ENCODE peak calls at places on chromosomes 2 and 18, in seven cellular contexts. One of them, this sample, is unnamed.

GRCh38 chr18:23354625-23355024 is 98.5 kb upstream of the RIOK3 start:
- DNase-seq in CD8-positive, alpha-beta memory T cell: no peak
- DNase-seq in IMR-90: peak; percentile 76
- DNase-seq in stomach: no peak
- DNase-seq in RWPE1: peak; percentile 43
- DNase-seq in dorsolateral prefrontal cortex: no peak
- DNase-seq in GM23338: no peak
- DNase-seq in this sample: no peak

GRCh38 chr18:20971886-20972267 is 139.7 kb downstream of the ROCK1 start:
- DNase-seq in CD8-positive, alpha-beta memory T cell: no peak
- DNase-seq in RWPE1: peak; percentile 27
- DNase-seq in GM23338: peak; percentile 65
- DNase-seq in stomach: no peak
- DNase-seq in IMR-90: peak; percentile 19
- DNase-seq in dorsolateral prefrontal cortex: no peak
- DNase-seq in this sample: no peak

GRCh38 chr2:241810304-241811208 is 1.6 kb downstream of the NEU4 start:
- DNase-seq in RWPE1: no peak
- DNase-seq in GM23338: no peak
- DNase-seq in CD8-positive, alpha-beta memory T cell: no peak
- DNase-seq in IMR-90: no peak
- DNase-seq in dorsolateral prefrontal cortex: no peak
- DNase-seq in stomach: no peak
- DNase-seq in this sample: no peak

GRCh38 chr2:31558401-31559295 is 22.1 kb downstream of the SRD5A2 start:
- DNase-seq in dorsolateral prefrontal cortex: no peak
- DNase-seq in CD8-positive, alpha-beta memory T cell: no peak
- DNase-seq in IMR-90: peak; percentile 20
- DNase-seq in stomach: no peak
- DNase-seq in GM23338: no peak
- DNase-seq in RWPE1: no peak
- DNase-seq in this sample: no peak

GRCh38 chr2:1514391-1515072 is 101.3 kb downstream of the TPO start:
- DNase-seq in GM23338: no peak
- DNase-seq in stomach: no peak
- DNase-seq in IMR-90: no peak
- DNase-seq in dorsolateral prefrontal cortex: no peak
- DNase-seq in RWPE1: no peak
- DNase-seq in CD8-positive, alpha-beta memory T cell: no peak
- DNase-seq in this sample: peak; percentile 19

GRCh38 chr18:75936862-75937261 is 509.4 kb upstream of the SMIM21 start:
- DNase-seq in RWPE1: no peak
- DNase-seq in GM23338: no peak
- DNase-seq in IMR-90: no peak
- DNase-seq in stomach: no peak
- DNase-seq in CD8-positive, alpha-beta memory T cell: no peak
- DNase-seq in dorsolateral prefrontal cortex: no peak
- DNase-seq in this sample: no peak

GRCh38 chr2:134466141-134466540 is 212.3 kb downstream of the MGAT5 start:
- DNase-seq in dorsolateral prefrontal cortex: peak; percentile 80
- DNase-seq in GM23338: peak; percentile 75
- DNase-seq in IMR-90: no peak
- DNase-seq in stomach: peak; percentile 46
- DNase-seq in RWPE1: peak; percentile 27
- DNase-seq in CD8-positive, alpha-beta memory T cell: peak; percentile 6
- DNase-seq in this sample: peak; percentile 47

GRCh38 chr18:38493991-38494559 is 928.5 kb upstream of the CELF4 start:
- DNase-seq in GM23338: no peak
- DNase-seq in CD8-positive, alpha-beta memory T cell: no peak
- DNase-seq in IMR-90: no peak
- DNase-seq in stomach: no peak
- DNase-seq in dorsolateral prefrontal cortex: peak; percentile 10
- DNase-seq in RWPE1: no peak
- DNase-seq in this sample: peak; percentile 22

GRCh38 chr18:49892148-49892924 is 79.0 kb upstream of the ACAA2 start:
- DNase-seq in stomach: no peak
- DNase-seq in dorsolateral prefrontal cortex: no peak
- DNase-seq in CD8-positive, alpha-beta memory T cell: no peak
- DNase-seq in GM23338: no peak
- DNase-seq in IMR-90: peak; percentile 20
- DNase-seq in RWPE1: peak; percentile 4
- DNase-seq in this sample: no peak

GRCh38 chr2:98895221-98895620 is 40.8 kb downstream of the CRACDL start:
- DNase-seq in IMR-90: no peak
- DNase-seq in stomach: no peak
- DNase-seq in CD8-positive, alpha-beta memory T cell: no peak
- DNase-seq in RWPE1: no peak
- DNase-seq in dorsolateral prefrontal cortex: no peak
- DNase-seq in GM23338: no peak
- DNase-seq in this sample: no peak

GRCh38 chr2:98897746-98898145 is 38.3 kb downstream of the CRACDL start:
- DNase-seq in stomach: no peak
- DNase-seq in GM23338: no peak
- DNase-seq in RWPE1: no peak
- DNase-seq in dorsolateral prefrontal cortex: no peak
- DNase-seq in IMR-90: no peak
- DNase-seq in CD8-positive, alpha-beta memory T cell: no peak
- DNase-seq in this sample: no peak

GRCh38 chr2:98896944-98897343 is 39.1 kb downstream of the CRACDL start:
- DNase-seq in RWPE1: no peak
- DNase-seq in CD8-positive, alpha-beta memory T cell: no peak
- DNase-seq in GM23338: no peak
- DNase-seq in IMR-90: no peak
- DNase-seq in dorsolateral prefrontal cortex: no peak
- DNase-seq in stomach: no peak
- DNase-seq in this sample: no peak

GRCh38 chr2:98895901-98896300 is 40.1 kb downstream of the CRACDL start:
- DNase-seq in IMR-90: no peak
- DNase-seq in stomach: no peak
- DNase-seq in dorsolateral prefrontal cortex: no peak
- DNase-seq in RWPE1: no peak
- DNase-seq in CD8-positive, alpha-beta memory T cell: no peak
- DNase-seq in GM23338: no peak
- DNase-seq in this sample: no peak

GRCh38 chr2:98896416-98896815 is 39.6 kb downstream of the CRACDL start:
- DNase-seq in dorsolateral prefrontal cortex: no peak
- DNase-seq in GM23338: no peak
- DNase-seq in CD8-positive, alpha-beta memory T cell: no peak
- DNase-seq in IMR-90: no peak
- DNase-seq in stomach: no peak
- DNase-seq in RWPE1: no peak
- DNase-seq in this sample: no peak
- H3K27ac ChIP-seq in dorsolateral prefrontal cortex: peak overlapping the region; percentile 72
- H3K27ac ChIP-seq in GM23338: no peak overlapping the region
- H3K27ac ChIP-seq in CD8-positive, alpha-beta memory T cell: no peak overlapping the region
- H3K27ac ChIP-seq in IMR-90: no peak overlapping the region
- H3K27ac ChIP-seq in stomach: no peak overlapping the region
- H3K27ac ChIP-seq in RWPE1: no peak overlapping the region
- H3K27ac ChIP-seq in this sample: no peak overlapping the region

DNA sequence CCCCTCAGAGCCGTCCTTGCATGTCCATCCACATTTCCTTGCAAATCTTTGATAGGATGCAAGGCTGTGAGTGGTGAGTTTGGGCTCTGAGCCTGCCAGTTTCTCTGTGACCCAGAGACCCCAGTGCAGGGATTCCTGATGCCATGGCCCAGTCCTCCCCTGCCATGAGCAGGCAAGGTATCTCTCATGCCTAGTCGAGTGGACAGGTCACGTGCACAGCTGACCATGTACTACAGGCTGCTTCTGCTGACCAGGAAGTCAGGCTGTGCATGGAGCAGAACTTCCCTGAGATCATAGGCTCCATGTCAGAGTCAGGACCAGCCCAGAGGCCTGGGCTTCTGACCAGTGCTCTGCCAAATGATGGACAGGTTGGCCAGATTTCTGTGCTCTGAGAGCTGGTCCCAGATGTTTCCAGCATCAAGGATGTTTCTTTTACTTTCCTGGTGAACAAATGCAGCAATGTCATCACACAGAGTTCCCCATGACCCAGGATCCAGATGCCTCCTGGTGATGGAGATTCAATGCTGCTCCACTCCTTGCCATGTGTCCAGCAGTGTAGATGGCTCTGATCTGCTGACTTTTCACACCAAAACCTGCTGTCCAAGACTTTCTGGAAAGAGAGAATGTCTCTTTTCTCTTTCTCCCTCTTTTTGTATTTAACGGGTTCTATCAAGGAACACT is 321.6 kb upstream of the HS6ST1 start:
- DNase-seq in dorsolateral prefrontal cortex: peak; percentile 2
- DNase-seq in IMR-90: no peak
- DNase-seq in CD8-positive, alpha-beta memory T cell: no peak
- DNase-seq in GM23338: no peak
- DNase-seq in RWPE1: no peak
- DNase-seq in stomach: peak; percentile 9
- DNase-seq in this sample: no peak
- H3K27ac ChIP-seq in dorsolateral prefrontal cortex: no peak overlapping the region
- H3K27ac ChIP-seq in IMR-90: no peak overlapping the region
- H3K27ac ChIP-seq in CD8-positive, alpha-beta memory T cell: no peak overlapping the region
- H3K27ac ChIP-seq in GM23338: peak overlapping the region; percentile 94
- H3K27ac ChIP-seq in RWPE1: no peak overlapping the region
- H3K27ac ChIP-seq in stomach: no peak overlapping the region
- H3K27ac ChIP-seq in this sample: no peak overlapping the region

GRCh38 chr2:47521666-47522285 is 118.8 kb downstream of the MSH2 start:
- DNase-seq in CD8-positive, alpha-beta memory T cell: no peak
- DNase-seq in IMR-90: no peak
- DNase-seq in RWPE1: no peak
- DNase-seq in GM23338: no peak
- DNase-seq in dorsolateral prefrontal cortex: no peak
- DNase-seq in stomach: no peak
- DNase-seq in this sample: no peak
- H3K27ac ChIP-seq in CD8-positive, alpha-beta memory T cell: peak overlapping the region; percentile 59
- H3K27ac ChIP-seq in IMR-90: no peak overlapping the region
- H3K27ac ChIP-seq in RWPE1: no peak overlapping the region
- H3K27ac ChIP-seq in GM23338: no peak overlapping the region
- H3K27ac ChIP-seq in dorsolateral prefrontal cortex: peak overlapping the region; percentile 83
- H3K27ac ChIP-seq in stomach: no peak overlapping the region
- H3K27ac ChIP-seq in this sample: no peak overlapping the region

GRCh38 chr2:218276986-218277755 is 6.9 kb downstream of the PNKD start:
- DNase-seq in dorsolateral prefrontal cortex: no peak
- DNase-seq in stomach: no peak
- DNase-seq in CD8-positive, alpha-beta memory T cell: no peak
- DNase-seq in GM23338: no peak
- DNase-seq in IMR-90: no peak
- DNase-seq in RWPE1: no peak
- DNase-seq in this sample: no peak
- H3K27ac ChIP-seq in dorsolateral prefrontal cortex: no peak overlapping the region
- H3K27ac ChIP-seq in stomach: peak overlapping the region; percentile 17
- H3K27ac ChIP-seq in CD8-positive, alpha-beta memory T cell: no peak overlapping the region
- H3K27ac ChIP-seq in GM23338: no peak overlapping the region
- H3K27ac ChIP-seq in IMR-90: no peak overlapping the region
- H3K27ac ChIP-seq in RWPE1: peak overlapping the region; percentile 88
- H3K27ac ChIP-seq in this sample: no peak overlapping the region

GRCh38 chr2:28747714-28748113 is 3.9 kb upstream of the PPP1CB start:
- DNase-seq in dorsolateral prefrontal cortex: no peak
- DNase-seq in IMR-90: no peak
- DNase-seq in CD8-positive, alpha-beta memory T cell: no peak
- DNase-seq in RWPE1: no peak
- DNase-seq in stomach: no peak
- DNase-seq in GM23338: no peak
- DNase-seq in this sample: no peak
- H3K27ac ChIP-seq in dorsolateral prefrontal cortex: no peak overlapping the region
- H3K27ac ChIP-seq in IMR-90: no peak overlapping the region
- H3K27ac ChIP-seq in CD8-positive, alpha-beta memory T cell: no peak overlapping the region
- H3K27ac ChIP-seq in RWPE1: no peak overlapping the region
- H3K27ac ChIP-seq in stomach: peak overlapping the region; percentile 46
- H3K27ac ChIP-seq in GM23338: no peak overlapping the region
- H3K27ac ChIP-seq in this sample: no peak overlapping the region

GRCh38 chr2:36485521-36485920 is 112.4 kb downstream of the FEZ2 start:
- DNase-seq in IMR-90: peak; percentile 94
- DNase-seq in stomach: no peak
- DNase-seq in CD8-positive, alpha-beta memory T cell: no peak
- DNase-seq in dorsolateral prefrontal cortex: no peak
- DNase-seq in RWPE1: peak; percentile 32
- DNase-seq in GM23338: no peak
- DNase-seq in this sample: no peak
- H3K27ac ChIP-seq in IMR-90: peak overlapping the region; percentile 93
- H3K27ac ChIP-seq in stomach: peak overlapping the region; percentile 46
- H3K27ac ChIP-seq in CD8-positive, alpha-beta memory T cell: no peak overlapping the region
- H3K27ac ChIP-seq in dorsolateral prefrontal cortex: peak overlapping the region; percentile 5
- H3K27ac ChIP-seq in RWPE1: no peak overlapping the region
- H3K27ac ChIP-seq in GM23338: no peak overlapping the region
- H3K27ac ChIP-seq in this sample: no peak overlapping the region

DNA sequence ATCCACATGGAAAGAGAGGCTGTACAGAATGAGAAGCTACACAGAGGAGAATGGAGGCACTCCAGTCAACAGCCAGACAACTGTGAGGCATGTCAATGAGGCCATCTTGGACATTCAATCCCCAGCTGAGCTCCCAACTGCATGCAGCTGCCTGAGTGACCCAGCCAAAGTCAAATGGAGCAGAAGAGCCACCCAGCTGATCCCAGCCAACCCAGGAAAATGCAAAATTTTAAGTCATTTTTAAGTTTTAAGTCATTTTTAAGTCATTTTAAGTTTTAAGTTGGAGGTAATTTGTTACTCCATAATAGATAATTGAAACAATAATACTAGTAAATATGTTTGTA is 63.6 kb downstream of the RBMS1 start:
- DNase-seq in dorsolateral prefrontal cortex: no peak
- DNase-seq in GM23338: no peak
- DNase-seq in IMR-90: no peak
- DNase-seq in stomach: no peak
- DNase-seq in CD8-positive, alpha-beta memory T cell: no peak
- DNase-seq in RWPE1: no peak
- DNase-seq in this sample: no peak
- H3K27ac ChIP-seq in dorsolateral prefrontal cortex: no peak overlapping the region
- H3K27ac ChIP-seq in GM23338: no peak overlapping the region
- H3K27ac ChIP-seq in IMR-90: peak overlapping the region; percentile 56
- H3K27ac ChIP-seq in stomach: no peak overlapping the region
- H3K27ac ChIP-seq in CD8-positive, alpha-beta memory T cell: no peak overlapping the region
- H3K27ac ChIP-seq in RWPE1: peak overlapping the region; percentile 44
- H3K27ac ChIP-seq in this sample: peak overlapping the region; percentile 92

GRCh38 chr2:30482025-30482424 is 35.0 kb downstream of the LCLAT1 start:
- DNase-seq in stomach: no peak
- DNase-seq in GM23338: no peak
- DNase-seq in IMR-90: no peak
- DNase-seq in dorsolateral prefrontal cortex: no peak
- DNase-seq in CD8-positive, alpha-beta memory T cell: no peak
- DNase-seq in RWPE1: no peak
- DNase-seq in this sample: no peak
- H3K27ac ChIP-seq in stomach: no peak overlapping the region
- H3K27ac ChIP-seq in GM23338: no peak overlapping the region
- H3K27ac ChIP-seq in IMR-90: no peak overlapping the region
- H3K27ac ChIP-seq in dorsolateral prefrontal cortex: no peak overlapping the region
- H3K27ac ChIP-seq in CD8-positive, alpha-beta memory T cell: no peak overlapping the region
- H3K27ac ChIP-seq in RWPE1: no peak overlapping the region
- H3K27ac ChIP-seq in this sample: no peak overlapping the region